ENCODE peak calls at places on chromosomes 12 and 14, in five cellular contexts. P, X, N, K and Z are unnamed samples.

GRCh38 chr12:131671276-131671675 is 39.6 kb upstream of the SFSWAP start:
- DNase-seq in K (no peak), X (no peak), N (no peak), P (no peak), Z (no peak)

GRCh38 chr12:133135747-133136146 is 5.3 kb downstream of the ZNF10 start:
- DNase-seq in X (no peak), K (no peak), N (no peak), P (no peak), Z (no peak)

GRCh38 chr12:108117163-108117849 is 11.8 kb upstream of the WSCD2 start:
- DNase-seq in K (no peak), X (no peak), P (no peak), N (no peak), Z (no peak)

GRCh38 chr12:28089363-28089762 is 100.9 kb upstream of the CCDC91 start:
- DNase-seq in P (no peak), N (no peak), K (peak), X (no peak), Z (peak)

GRCh38 chr12:104182621-104183378 is 32.8 kb upstream of the TXNRD1 start:
- DNase-seq in X (no peak), K (no peak), P (no peak), N (no peak), Z (no peak)

GRCh38 chr14:50237448-50237847 is 6.1 kb upstream of the SOS2 start:
- DNase-seq in P (no peak), X (no peak), K (no peak), N (no peak), Z (no peak)

GRCh38 chr12:32558941-32559340 is 120.2 kb upstream of the DNM1L start:
- DNase-seq in P (no peak), N (no peak), X (no peak), K (no peak), Z (no peak)

GRCh38 chr14:100709252-100709955 is 17.3 kb upstream of the DLK1 start:
- DNase-seq in N (peak), X (no peak), K (peak), P (no peak), Z (no peak)

GRCh38 chr12:64616221-64616620 is 5.9 kb downstream of the RASSF3 start:
- DNase-seq in K (no peak), N (no peak), X (no peak), P (no peak), Z (no peak)

GRCh38 chr12:108966378-108967151 is 54.3 kb downstream of the SVOP start:
- DNase-seq in K (no peak), X (no peak), N (peak), P (no peak), Z (no peak)

GRCh38 chr12:44788731-44789130 is 87.4 kb downstream of the NELL2 start:
- DNase-seq in X (no peak), K (no peak), P (no peak), N (no peak), Z (no peak)

GRCh38 chr12:122820838-122821271 is 14.4 kb upstream of the HIP1R start:
- DNase-seq in X (no peak), N (no peak), K (no peak), P (no peak), Z (no peak)

GRCh38 chr14:77314539-77314938 is 6.1 kb downstream of the POMT2 start:
- DNase-seq in K (no peak), X (no peak), N (no peak), P (no peak), Z (no peak)

GRCh38 chr14:68873379-68873778 is 80.5 kb upstream of the ZFP36L1 start:
- DNase-seq in P (no peak), N (no peak), K (no peak), X (no peak), Z (no peak)

GRCh38 chr12:109467978-109468676 is 9.0 kb downstream of the KCTD10 start:
- DNase-seq in P (no peak), X (no peak), K (peak), N (no peak), Z (no peak)

GRCh38 chr14:93944348-93945069 is 17.4 kb downstream of the FAM181A start:
- DNase-seq in N (no peak), K (no peak), X (no peak), P (no peak), Z (no peak)

GRCh38 chr14:100290607-100291304 is 15.5 kb downstream of the SLC25A29 start:
- DNase-seq in N (no peak), X (no peak), P (no peak), K (no peak), Z (peak)

GRCh38 chr12:121333747-121334146 is 18.5 kb downstream of the ANAPC5 start:
- DNase-seq in X (no peak), P (no peak), N (no peak), K (no peak), Z (no peak)

GRCh38 chr14:99698642-99699041 is 14.5 kb downstream of the CYP46A1 start:
- DNase-seq in X (no peak), P (no peak), N (no peak), K (peak), Z (no peak)

GRCh38 chr14:51396222-51396815 is 156.3 kb downstream of the TMX1 start:
- DNase-seq in P (no peak), K (peak), N (no peak), X (no peak), Z (no peak)

GRCh38 chr12:3313655-3314305 is 177.2 kb upstream of the PRMT8 start:
- DNase-seq in K (peak), P (no peak), X (peak), N (peak), Z (peak)

GRCh38 chr12:31702047-31702446 is 26.8 kb downstream of the AMN1 start:
- DNase-seq in P (no peak), X (no peak), K (peak), N (no peak), Z (peak)

GRCh38 chr12:69481133-69481532 is 10.9 kb downstream of the FRS2 start:
- DNase-seq in X (no peak), N (no peak), K (no peak), P (no peak), Z (no peak)

GRCh38 chr14:104192146-104192882 is 53.9 kb downstream of the KIF26A start:
- DNase-seq in X (no peak), N (no peak), P (no peak), K (no peak), Z (no peak)

GRCh38 chr12:122064780-122065588 is 13.6 kb upstream of the MLXIP start:
- DNase-seq in N (no peak), X (no peak), P (peak), K (peak), Z (peak)

GRCh38 chr14:22977684-22978486 is 4.5 kb downstream of the AJUBA start:
- DNase-seq in P (no peak), N (no peak), K (peak), X (peak), Z (no peak)

GRCh38 chr12:45290218-45290609 is 74.3 kb downstream of the ANO6 start:
- DNase-seq in X (no peak), N (no peak), P (no peak), K (no peak), Z (no peak)

GRCh38 chr12:45572114-45572513 is 157.4 kb upstream of the ARID2 start:
- DNase-seq in X (no peak), N (no peak), P (no peak), K (no peak), Z (peak)

GRCh38 chr12:14774944-14775651 is 28.2 kb downstream of the WBP11 start:
- DNase-seq in N (no peak), K (peak), P (no peak), X (no peak), Z (no peak)

GRCh38 chr14:85090681-85091080 is 439.3 kb upstream of the FLRT2 start:
- DNase-seq in N (no peak), K (no peak), X (no peak), P (no peak), Z (no peak)

GRCh38 chr14:95151561-95151960 is 5.8 kb downstream of the DICER1 start:
- DNase-seq in X (no peak), P (no peak), N (no peak), K (no peak), Z (no peak)